ENCODE peak calls at places on chromosomes 13 and 19, in ten cellular contexts. One of them, this sample, is unnamed.

GRCh38 chr13:99336750-99337149 is 29.6 kb upstream of the GPR183 start:
- DNase-seq in BE2C: no peak
- DNase-seq in right lobe of liver: no peak
- DNase-seq in ascending aorta: no peak
- DNase-seq in neuronal stem cell: no peak
- DNase-seq in stimulated activated CD4-positive, alpha-beta T cell treated with anti-CD3 and anti-CD28 coated beads, Interleukin-15, amount 100 ng/mL, for 24 hours: no peak
- DNase-seq in kidney epithelial cell: no peak
- DNase-seq in T-helper 9 cell: no peak
- DNase-seq in tibial nerve: no peak
- DNase-seq in T-helper 2 cell: no peak
- DNase-seq in this sample: no peak

GRCh38 chr19:5572556-5573286 is 5.0 kb upstream of the TINCR start:
- DNase-seq in kidney epithelial cell: no peak
- DNase-seq in BE2C: no peak
- DNase-seq in T-helper 9 cell: no peak
- DNase-seq in ascending aorta: no peak
- DNase-seq in stimulated activated CD4-positive, alpha-beta T cell treated with anti-CD3 and anti-CD28 coated beads, Interleukin-15, amount 100 ng/mL, for 24 hours: no peak
- DNase-seq in tibial nerve: no peak
- DNase-seq in right lobe of liver: no peak
- DNase-seq in T-helper 2 cell: no peak
- DNase-seq in neuronal stem cell: no peak
- DNase-seq in this sample: no peak

GRCh38 chr19:31337007-31337914 is 12.0 kb downstream of the TSHZ3 start:
- DNase-seq in stimulated activated CD4-positive, alpha-beta T cell treated with anti-CD3 and anti-CD28 coated beads, Interleukin-15, amount 100 ng/mL, for 24 hours: no peak
- DNase-seq in neuronal stem cell: no peak
- DNase-seq in ascending aorta: no peak
- DNase-seq in T-helper 2 cell: no peak
- DNase-seq in BE2C: no peak
- DNase-seq in right lobe of liver: no peak
- DNase-seq in tibial nerve: no peak
- DNase-seq in T-helper 9 cell: no peak
- DNase-seq in kidney epithelial cell: no peak
- DNase-seq in this sample: no peak

GRCh38 chr19:13824703-13825102 is 29.5 kb downstream of the ZSWIM4 start:
- DNase-seq in BE2C: no peak
- DNase-seq in stimulated activated CD4-positive, alpha-beta T cell treated with anti-CD3 and anti-CD28 coated beads, Interleukin-15, amount 100 ng/mL, for 24 hours: no peak
- DNase-seq in tibial nerve: no peak
- DNase-seq in kidney epithelial cell: no peak
- DNase-seq in right lobe of liver: no peak
- DNase-seq in T-helper 9 cell: no peak
- DNase-seq in ascending aorta: no peak
- DNase-seq in T-helper 2 cell: no peak
- DNase-seq in neuronal stem cell: no peak
- DNase-seq in this sample: no peak

GRCh38 chr19:51702754-51703654 is 9.9 kb downstream of the SPACA6 start:
- DNase-seq in T-helper 9 cell: no peak
- DNase-seq in BE2C: no peak
- DNase-seq in neuronal stem cell: no peak
- DNase-seq in kidney epithelial cell: no peak
- DNase-seq in T-helper 2 cell: no peak
- DNase-seq in tibial nerve: no peak
- DNase-seq in ascending aorta: peak
- DNase-seq in right lobe of liver: peak
- DNase-seq in stimulated activated CD4-positive, alpha-beta T cell treated with anti-CD3 and anti-CD28 coated beads, Interleukin-15, amount 100 ng/mL, for 24 hours: peak
- DNase-seq in this sample: peak

GRCh38 chr13:48235100-48235813 is 2.3 kb downstream of the ITM2B start:
- DNase-seq in right lobe of liver: no peak
- DNase-seq in T-helper 9 cell: peak
- DNase-seq in tibial nerve: no peak
- DNase-seq in BE2C: peak
- DNase-seq in ascending aorta: no peak
- DNase-seq in kidney epithelial cell: no peak
- DNase-seq in neuronal stem cell: no peak
- DNase-seq in stimulated activated CD4-positive, alpha-beta T cell treated with anti-CD3 and anti-CD28 coated beads, Interleukin-15, amount 100 ng/mL, for 24 hours: no peak
- DNase-seq in T-helper 2 cell: no peak
- DNase-seq in this sample: no peak

GRCh38 chr13:106113796-106114195 is 421.7 kb downstream of the EFNB2 start:
- DNase-seq in right lobe of liver: no peak
- DNase-seq in tibial nerve: no peak
- DNase-seq in stimulated activated CD4-positive, alpha-beta T cell treated with anti-CD3 and anti-CD28 coated beads, Interleukin-15, amount 100 ng/mL, for 24 hours: no peak
- DNase-seq in ascending aorta: no peak
- DNase-seq in neuronal stem cell: no peak
- DNase-seq in T-helper 2 cell: no peak
- DNase-seq in BE2C: no peak
- DNase-seq in kidney epithelial cell: no peak
- DNase-seq in T-helper 9 cell: no peak
- DNase-seq in this sample: no peak

GRCh38 chr13:33676700-33677048 is 141.3 kb upstream of the RFC3 start:
- DNase-seq in kidney epithelial cell: no peak
- DNase-seq in T-helper 2 cell: no peak
- DNase-seq in tibial nerve: no peak
- DNase-seq in stimulated activated CD4-positive, alpha-beta T cell treated with anti-CD3 and anti-CD28 coated beads, Interleukin-15, amount 100 ng/mL, for 24 hours: peak
- DNase-seq in BE2C: peak
- DNase-seq in neuronal stem cell: no peak
- DNase-seq in ascending aorta: peak
- DNase-seq in T-helper 9 cell: no peak
- DNase-seq in right lobe of liver: peak
- DNase-seq in this sample: peak

GRCh38 chr19:17576758-17577532 is 21.5 kb downstream of the COLGALT1 start:
- DNase-seq in kidney epithelial cell: no peak
- DNase-seq in tibial nerve: peak
- DNase-seq in BE2C: peak
- DNase-seq in T-helper 9 cell: no peak
- DNase-seq in ascending aorta: no peak
- DNase-seq in T-helper 2 cell: no peak
- DNase-seq in stimulated activated CD4-positive, alpha-beta T cell treated with anti-CD3 and anti-CD28 coated beads, Interleukin-15, amount 100 ng/mL, for 24 hours: peak
- DNase-seq in neuronal stem cell: peak
- DNase-seq in right lobe of liver: no peak
- DNase-seq in this sample: no peak

GRCh38 chr19:13668964-13669363 is 95.4 kb upstream of the MRI1 start:
- DNase-seq in tibial nerve: no peak
- DNase-seq in right lobe of liver: no peak
- DNase-seq in T-helper 2 cell: no peak
- DNase-seq in neuronal stem cell: no peak
- DNase-seq in T-helper 9 cell: no peak
- DNase-seq in kidney epithelial cell: no peak
- DNase-seq in ascending aorta: no peak
- DNase-seq in stimulated activated CD4-positive, alpha-beta T cell treated with anti-CD3 and anti-CD28 coated beads, Interleukin-15, amount 100 ng/mL, for 24 hours: no peak
- DNase-seq in BE2C: no peak
- DNase-seq in this sample: no peak

GRCh38 chr19:30523791-30524190 is 151.6 kb downstream of the ZNF536 start:
- DNase-seq in BE2C: no peak
- DNase-seq in right lobe of liver: no peak
- DNase-seq in tibial nerve: no peak
- DNase-seq in neuronal stem cell: no peak
- DNase-seq in stimulated activated CD4-positive, alpha-beta T cell treated with anti-CD3 and anti-CD28 coated beads, Interleukin-15, amount 100 ng/mL, for 24 hours: no peak
- DNase-seq in T-helper 2 cell: no peak
- DNase-seq in T-helper 9 cell: no peak
- DNase-seq in kidney epithelial cell: no peak
- DNase-seq in ascending aorta: no peak
- DNase-seq in this sample: no peak

GRCh38 chr13:114106991-114107685 is 25.3 kb downstream of the RASA3 start:
- DNase-seq in ascending aorta: peak
- DNase-seq in neuronal stem cell: no peak
- DNase-seq in right lobe of liver: peak
- DNase-seq in tibial nerve: peak
- DNase-seq in T-helper 2 cell: no peak
- DNase-seq in stimulated activated CD4-positive, alpha-beta T cell treated with anti-CD3 and anti-CD28 coated beads, Interleukin-15, amount 100 ng/mL, for 24 hours: no peak
- DNase-seq in BE2C: peak
- DNase-seq in T-helper 9 cell: no peak
- DNase-seq in kidney epithelial cell: no peak
- DNase-seq in this sample: peak

GRCh38 chr13:98548230-98548629 is 28.7 kb downstream of the STK24 start:
- DNase-seq in neuronal stem cell: no peak
- DNase-seq in BE2C: no peak
- DNase-seq in tibial nerve: no peak
- DNase-seq in T-helper 9 cell: no peak
- DNase-seq in kidney epithelial cell: no peak
- DNase-seq in stimulated activated CD4-positive, alpha-beta T cell treated with anti-CD3 and anti-CD28 coated beads, Interleukin-15, amount 100 ng/mL, for 24 hours: no peak
- DNase-seq in right lobe of liver: no peak
- DNase-seq in T-helper 2 cell: no peak
- DNase-seq in ascending aorta: no peak
- DNase-seq in this sample: no peak

GRCh38 chr19:8578642-8579265 is 1.5 kb upstream of the MYO1F start:
- DNase-seq in neuronal stem cell: peak
- DNase-seq in right lobe of liver: peak
- DNase-seq in BE2C: peak
- DNase-seq in ascending aorta: peak
- DNase-seq in T-helper 2 cell: peak
- DNase-seq in tibial nerve: peak
- DNase-seq in stimulated activated CD4-positive, alpha-beta T cell treated with anti-CD3 and anti-CD28 coated beads, Interleukin-15, amount 100 ng/mL, for 24 hours: peak
- DNase-seq in kidney epithelial cell: no peak
- DNase-seq in T-helper 9 cell: peak
- DNase-seq in this sample: peak

GRCh38 chr13:30968734-30969335 is 36.4 kb downstream of the TEX26 start:
- DNase-seq in BE2C: no peak
- DNase-seq in tibial nerve: no peak
- DNase-seq in ascending aorta: no peak
- DNase-seq in T-helper 9 cell: no peak
- DNase-seq in right lobe of liver: no peak
- DNase-seq in kidney epithelial cell: no peak
- DNase-seq in T-helper 2 cell: no peak
- DNase-seq in stimulated activated CD4-positive, alpha-beta T cell treated with anti-CD3 and anti-CD28 coated beads, Interleukin-15, amount 100 ng/mL, for 24 hours: no peak
- DNase-seq in neuronal stem cell: no peak
- DNase-seq in this sample: no peak

GRCh38 chr19:54138777-54139256 is 1.3 kb downstream of the CNOT3 start:
- DNase-seq in neuronal stem cell: no peak
- DNase-seq in T-helper 9 cell: no peak
- DNase-seq in stimulated activated CD4-positive, alpha-beta T cell treated with anti-CD3 and anti-CD28 coated beads, Interleukin-15, amount 100 ng/mL, for 24 hours: peak
- DNase-seq in BE2C: no peak
- DNase-seq in kidney epithelial cell: no peak
- DNase-seq in T-helper 2 cell: no peak
- DNase-seq in tibial nerve: no peak
- DNase-seq in ascending aorta: no peak
- DNase-seq in right lobe of liver: no peak
- DNase-seq in this sample: peak

GRCh38 chr19:2969104-2969504 is 8.3 kb upstream of the TLE6 start:
- DNase-seq in ascending aorta: no peak
- DNase-seq in BE2C: peak
- DNase-seq in T-helper 9 cell: no peak
- DNase-seq in right lobe of liver: peak
- DNase-seq in stimulated activated CD4-positive, alpha-beta T cell treated with anti-CD3 and anti-CD28 coated beads, Interleukin-15, amount 100 ng/mL, for 24 hours: no peak
- DNase-seq in neuronal stem cell: no peak
- DNase-seq in kidney epithelial cell: no peak
- DNase-seq in T-helper 2 cell: no peak
- DNase-seq in tibial nerve: no peak
- DNase-seq in this sample: no peak

GRCh38 chr13:50805805-50806204 is 37.7 kb downstream of the DLEU7 start:
- DNase-seq in neuronal stem cell: no peak
- DNase-seq in right lobe of liver: no peak
- DNase-seq in kidney epithelial cell: no peak
- DNase-seq in stimulated activated CD4-positive, alpha-beta T cell treated with anti-CD3 and anti-CD28 coated beads, Interleukin-15, amount 100 ng/mL, for 24 hours: no peak
- DNase-seq in ascending aorta: no peak
- DNase-seq in T-helper 2 cell: no peak
- DNase-seq in BE2C: no peak
- DNase-seq in tibial nerve: no peak
- DNase-seq in T-helper 9 cell: no peak
- DNase-seq in this sample: no peak

GRCh38 chr13:33016414-33017409 is at the start of gene KL:
- DNase-seq in T-helper 2 cell: no peak
- DNase-seq in T-helper 9 cell: no peak
- DNase-seq in kidney epithelial cell: no peak
- DNase-seq in neuronal stem cell: no peak
- DNase-seq in ascending aorta: no peak
- DNase-seq in tibial nerve: peak
- DNase-seq in right lobe of liver: peak
- DNase-seq in stimulated activated CD4-positive, alpha-beta T cell treated with anti-CD3 and anti-CD28 coated beads, Interleukin-15, amount 100 ng/mL, for 24 hours: peak
- DNase-seq in BE2C: peak
- DNase-seq in this sample: peak

GRCh38 chr13:78325585-78325984 is 277.8 kb downstream of the POU4F1 start:
- DNase-seq in neuronal stem cell: no peak
- DNase-seq in T-helper 9 cell: no peak
- DNase-seq in tibial nerve: no peak
- DNase-seq in ascending aorta: no peak
- DNase-seq in stimulated activated CD4-positive, alpha-beta T cell treated with anti-CD3 and anti-CD28 coated beads, Interleukin-15, amount 100 ng/mL, for 24 hours: no peak
- DNase-seq in right lobe of liver: no peak
- DNase-seq in kidney epithelial cell: no peak
- DNase-seq in T-helper 2 cell: no peak
- DNase-seq in BE2C: peak
- DNase-seq in this sample: no peak